ENCODE peak calls at places on chromosomes 4 and X, in four cellular contexts. U is IMR-90, Y is K562, O is GM12878. V is an unnamed sample.

GRCh38 chrX:154734101-154734781 is 16.6 kb downstream of the GAB3 start:
- DNase-seq in U (peak), Y (no peak), O (no peak), V (peak)

GRCh38 chrX:31279359-31279758 is 207.5 kb upstream of the FTHL17 start:
- DNase-seq in U (peak), Y (peak), O (no peak), V (peak)

GRCh38 chr4:152110780-152111179 is 350.0 kb upstream of the GATB start:
- DNase-seq in U (no peak), Y (no peak), O (no peak), V (no peak)

GRCh38 chr4:159946983-159947645 is 844.2 kb downstream of the RAPGEF2 start:
- DNase-seq in U (peak), Y (peak), O (peak), V (peak)

GRCh38 chr4:113884655-113885054 is 94.8 kb downstream of the ARSJ start:
- DNase-seq in U (no peak), Y (no peak), O (no peak), V (no peak)

GRCh38 chr4:30370105-30370504 is 350.1 kb upstream of the PCDH7 start:
- DNase-seq in U (no peak), Y (no peak), O (no peak), V (no peak)

GRCh38 chr4:3221996-3222395 is 27.0 kb upstream of the MSANTD1 start:
- DNase-seq in U (no peak), Y (no peak), O (no peak), V (no peak)

GRCh38 chr4:169314906-169315305 is 44.1 kb upstream of the SH3RF1 start:
- DNase-seq in U (peak), Y (no peak), O (no peak), V (peak)

GRCh38 chr4:57077550-57078311 is 32.5 kb downstream of the IGFBP7 start:
- DNase-seq in U (peak), Y (no peak), O (no peak), V (peak)

GRCh38 chrX:148385471-148385870 is 114.9 kb upstream of the AFF2 start:
- DNase-seq in U (no peak), Y (no peak), O (no peak), V (no peak)

GRCh38 chrX:48616575-48616974 is 19.3 kb downstream of the WDR13 start:
- DNase-seq in U (no peak), Y (no peak), O (no peak), V (no peak)

GRCh38 chr4:76410621-76411020 is 10.3 kb downstream of the CCDC158 start:
- DNase-seq in U (no peak), Y (no peak), O (no peak), V (no peak)

GRCh38 chr4:89755210-89755609 is 81.8 kb downstream of the SNCA start:
- DNase-seq in U (no peak), Y (no peak), O (no peak), V (peak)

GRCh38 chr4:101865501-101866062 is 75.1 kb downstream of the BANK1 start:
- DNase-seq in U (peak), Y (no peak), O (no peak), V (no peak)

GRCh38 chr4:79209822-79210635 is 115.8 kb downstream of the NAA11 start:
- DNase-seq in U (no peak), Y (peak), O (no peak), V (peak)

GRCh38 chr4:188107931-188108843 is 1.2 kb downstream of the TRIML2 start:
- DNase-seq in U (peak), Y (no peak), O (no peak), V (no peak)

GRCh38 chrX:67288958-67289641 is 254.7 kb upstream of the AR start:
- DNase-seq in U (no peak), Y (no peak), O (no peak), V (no peak)

GRCh38 chrX:12709047-12709446 is 82.2 kb upstream of the PRPS2 start:
- DNase-seq in U (no peak), Y (no peak), O (no peak), V (no peak)

GRCh38 chr4:87005690-87006461 is 71.1 kb downstream of the AFF1 start:
- DNase-seq in U (no peak), Y (no peak), O (peak), V (peak)

GRCh38 chrX:110081740-110082139 is 78.8 kb downstream of the TMEM164 start:
- DNase-seq in U (peak), Y (no peak), O (no peak), V (peak)

GRCh38 chrX:148133099-148133725 is 152.1 kb downstream of the FMR1NB start:
- DNase-seq in U (no peak), Y (no peak), O (no peak), V (peak)

GRCh38 chr4:106809083-106809482 is 227.0 kb downstream of the DKK2 start:
- DNase-seq in U (peak), Y (no peak), O (no peak), V (peak)

GRCh38 chrX:97057349-97057909 is 173.7 kb downstream of the RPA4 start:
- DNase-seq in U (no peak), Y (no peak), O (no peak), V (peak)

GRCh38 chr4:142811034-142811433 is 35.1 kb downstream of the INPP4B start:
- DNase-seq in U (no peak), Y (no peak), O (no peak), V (no peak)

GRCh38 chrX:56793533-56794320 is 64.7 kb downstream of the NBDY start:
- DNase-seq in U (no peak), Y (no peak), O (no peak), V (peak)

GRCh38 chrX:103467870-103468269 is 51.4 kb downstream of the RAB40A start:
- DNase-seq in U (no peak), Y (no peak), O (no peak), V (no peak)

GRCh38 chr4:41269682-41270081 is 13.0 kb downstream of the UCHL1 start:
- DNase-seq in U (no peak), Y (no peak), O (no peak), V (no peak)

GRCh38 chrX:8987672-8988250 is 46.2 kb downstream of the FAM9B start:
- DNase-seq in U (no peak), Y (no peak), O (no peak), V (no peak)

GRCh38 chr4:159105761-159106243 is 2.9 kb downstream of the RAPGEF2 start:
- DNase-seq in U (peak), Y (peak), O (peak), V (peak)

GRCh38 chrX:102840871-102841705 is 96.0 kb upstream of the RAB40AL start:
- DNase-seq in U (peak), Y (peak), O (no peak), V (peak)

GRCh38 chr4:48137766-48138349 is 3.8 kb upstream of the TXK start:
- DNase-seq in U (no peak), Y (no peak), O (no peak), V (no peak)

GRCh38 chr4:6644792-6645530 is 4.5 kb downstream of the MRFAP1 start:
- DNase-seq in U (no peak), Y (no peak), O (no peak), V (no peak)

GRCh38 chrX:115561605-115562491 is 874 bp downstream of the PLS3 start:
- DNase-seq in U (peak), Y (peak), O (no peak), V (peak)

GRCh38 chr4:187006189-187006618 is 282.5 kb upstream of the FAT1 start:
- DNase-seq in U (peak), Y (no peak), O (no peak), V (no peak)

GRCh38 chrX:33434256-33435092 is 223.1 kb upstream of the DMD start:
- DNase-seq in U (peak), Y (peak), O (no peak), V (peak)

GRCh38 chrX:19794690-19795089 is 92.7 kb downstream of the SH3KBP1 start:
- DNase-seq in U (no peak), Y (no peak), O (no peak), V (peak)

GRCh38 chr4:20249333-20249732 is 2.4 kb upstream of the SLIT2 start:
- DNase-seq in U (peak), Y (no peak), O (no peak), V (peak)

DNA sequence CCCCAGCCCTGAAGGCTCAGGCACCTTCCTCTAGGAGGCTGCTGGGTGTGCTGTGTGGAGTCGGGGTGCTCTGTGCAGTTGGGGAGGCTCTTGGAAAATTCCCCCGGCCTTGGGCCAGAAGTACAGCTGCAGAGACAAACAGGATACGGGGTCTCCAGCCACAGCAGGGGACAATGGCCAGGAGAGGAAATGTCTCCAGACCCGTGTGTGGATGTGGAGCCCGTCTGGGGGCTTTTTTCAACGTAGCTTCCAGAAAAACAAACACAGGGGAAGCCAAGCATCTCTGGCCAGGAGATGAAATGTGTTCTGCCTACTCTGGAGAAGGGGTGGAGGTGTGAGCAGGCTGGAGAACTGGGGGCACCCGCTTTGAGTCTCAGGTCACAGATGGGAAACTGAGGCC is 3.7 kb upstream of the SH3TC1 start:
- DNase-seq in U (no peak), Y (no peak), O (no peak), V (peak)
- TF ChIP-seq FOS in U (no peak), Y (no peak), O (no peak), V (no peak)

DNA sequence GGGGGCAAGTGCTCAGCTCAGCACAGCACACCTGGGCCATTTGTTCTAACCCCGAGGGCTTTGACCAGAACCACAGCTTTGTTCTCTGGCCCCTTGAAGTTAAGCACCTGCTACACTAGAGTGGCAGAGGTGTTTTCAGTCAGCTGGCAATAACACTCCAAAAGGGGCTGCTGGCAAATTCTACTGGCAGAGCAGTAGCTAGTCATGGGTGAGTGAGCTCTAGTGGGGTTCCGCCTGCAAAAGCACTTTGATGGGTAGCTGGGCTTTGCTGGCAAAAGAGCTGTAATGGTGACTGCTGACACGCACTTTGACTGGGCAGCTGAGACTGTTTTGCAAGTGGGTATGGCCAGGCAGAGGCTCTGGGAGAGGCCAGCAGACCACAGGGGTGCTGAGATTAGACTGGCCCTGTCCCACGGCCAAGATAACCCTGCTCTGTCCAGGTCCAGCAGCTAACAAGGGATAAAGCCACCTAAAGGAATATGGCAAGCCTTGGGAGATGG is 65.2 kb upstream of the TENT5D start:
- DNase-seq in U (no peak), Y (no peak), O (no peak), V (no peak)
- TF ChIP-seq FOS in U (no peak), Y (no peak), O (no peak), V (no peak)

GRCh38 chr4:83639849-83640493 is 104.1 kb downstream of the GPAT3 start:
- DNase-seq in U (peak), Y (peak), O (peak), V (peak)
- TF ChIP-seq FOS in U (no peak), Y (no peak), O (no peak), V (no peak)

GRCh38 chr4:156228706-156229105 is 275.0 kb upstream of the CTSO start:
- DNase-seq in U (peak), Y (no peak), O (no peak), V (no peak)
- TF ChIP-seq FOS in U (no peak), Y (no peak), O (no peak), V (no peak)

GRCh38 chr4:7842384-7843279 is 97.0 kb downstream of the AFAP1 start:
- DNase-seq in U (peak), Y (no peak), O (no peak), V (peak)
- TF ChIP-seq FOS in U (peak), Y (no peak), O (no peak), V (peak)

DNA sequence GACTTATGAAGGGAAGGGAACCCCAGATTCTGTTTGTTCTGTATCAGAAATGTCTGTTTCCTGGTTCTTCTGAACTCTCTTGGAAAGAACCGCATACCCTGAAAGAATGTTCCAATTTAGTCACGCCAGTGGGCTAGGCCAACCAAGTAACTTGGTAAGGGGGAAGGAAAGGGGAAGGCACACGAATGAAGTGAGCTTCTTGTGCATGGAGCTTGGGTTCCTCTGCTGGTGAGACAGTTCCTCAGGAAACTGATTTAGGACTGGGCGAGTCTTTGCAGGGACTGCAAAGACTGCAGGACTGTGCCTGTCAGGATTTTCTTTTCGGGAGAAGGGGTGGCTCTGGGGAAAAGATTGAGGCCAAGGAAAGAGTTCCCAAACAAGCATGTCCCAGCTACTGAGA is 35.6 kb downstream of the FRMPD3 start:
- DNase-seq in U (no peak), Y (no peak), O (no peak), V (no peak)
- TF ChIP-seq FOS in U (no peak), Y (no peak), O (no peak), V (no peak)

DNA sequence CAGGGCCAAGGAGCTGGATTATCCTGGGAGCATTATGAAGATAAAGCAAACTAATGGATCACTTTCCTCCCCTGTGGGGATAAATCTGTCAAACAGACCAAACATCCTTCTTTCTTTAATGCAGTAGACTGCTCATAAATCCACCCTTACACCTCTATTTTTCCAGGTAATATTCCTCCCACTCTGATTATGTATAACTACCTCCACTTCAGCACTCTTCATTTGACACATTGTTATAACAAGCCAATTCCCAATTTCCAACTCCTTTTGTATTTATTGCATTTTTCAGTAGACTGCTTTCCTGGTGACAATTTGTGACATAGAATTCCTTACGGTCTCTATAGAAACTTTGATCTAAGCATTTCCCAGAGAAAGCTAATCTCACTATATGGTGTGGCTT is 115.0 kb upstream of the PRKG2 start:
- DNase-seq in U (no peak), Y (no peak), O (no peak), V (no peak)
- TF ChIP-seq FOS in U (no peak), Y (no peak), O (no peak), V (no peak)

GRCh38 chrX:64306712-64307111 is 76.3 kb upstream of the ASB12 start:
- DNase-seq in U (no peak), Y (no peak), O (no peak), V (no peak)
- TF ChIP-seq FOS in U (no peak), Y (no peak), O (no peak), V (no peak)

GRCh38 chr4:14719053-14719452 is 283.2 kb upstream of the CPEB2 start:
- DNase-seq in U (peak), Y (no peak), O (no peak), V (no peak)
- TF ChIP-seq FOS in U (no peak), Y (no peak), O (no peak), V (no peak)